ENCODE peak calls at places on chromosomes 4 and X, in five cellular contexts. Z is OCI-LY7, L is mammary epithelial cell, Q is PC-3, J is fibroblast of lung. C is an unnamed sample. For H3K4me1 and H4K20me1, the result is how much of the 10 kb centered on the place peaks cover.

GRCh38 chr4:98712607-98713006 is 54.2 kb upstream of the TSPAN5 start:
- DNase-seq in J (no peak), Z (no peak), Q (no peak), L (no peak), C (no peak)

GRCh38 chrX:150621652-150622051 is 53.2 kb downstream of the MTM1 start:
- DNase-seq in Q (no peak), Z (no peak), L (no peak), J (no peak), C (no peak)

GRCh38 chr4:41358626-41359025 is 101.9 kb downstream of the UCHL1 start:
- DNase-seq in Q (no peak), J (peak), L (no peak), Z (no peak), C (peak)

GRCh38 chr4:141635726-141636076 is 682 bp upstream of the IL15 start:
- DNase-seq in Z (no peak), Q (no peak), L (no peak), J (no peak), C (no peak)

GRCh38 chr4:988726-989721 is 2.2 kb downstream of the IDUA start:
- DNase-seq in L (no peak), Z (no peak), Q (no peak), J (no peak), C (no peak)

GRCh38 chrX:7972586-7972985 is 45.4 kb upstream of the PNPLA4 start:
- DNase-seq in J (peak), Q (no peak), L (no peak), Z (no peak), C (no peak)

GRCh38 chr4:68175562-68176155 is 46.0 kb upstream of the TMPRSS11F start:
- DNase-seq in Q (peak), L (peak), Z (peak), J (peak), C (peak)

GRCh38 chr4:72817012-72817411 is 248.0 kb upstream of the ADAMTS3 start:
- DNase-seq in Q (peak), Z (no peak), L (no peak), J (no peak), C (no peak)

GRCh38 chrX:1391370-1391706 is 575 bp downstream of the SLC25A6 start:
- DNase-seq in Z (no peak), L (no peak), Q (peak), J (no peak), C (peak)

GRCh38 chrX:18173494-18174180 is 47.0 kb downstream of the BEND2 start:
- DNase-seq in L (no peak), J (no peak), Q (no peak), Z (no peak), C (no peak)

GRCh38 chr4:14850374-14851097 is 151.7 kb upstream of the CPEB2 start:
- DNase-seq in J (no peak), Q (no peak), Z (no peak), L (no peak), C (no peak)

GRCh38 chr4:15963568-15963967 is 593 bp upstream of the FGFBP2 start:
- DNase-seq in Q (no peak), L (no peak), J (no peak), Z (no peak), C (no peak)

GRCh38 chr4:128358903-128359260 is 71.3 kb upstream of the PGRMC2 start:
- DNase-seq in J (no peak), L (no peak), Q (no peak), Z (no peak), C (no peak)

GRCh38 chr4:128357286-128357685 is 69.7 kb upstream of the PGRMC2 start:
- DNase-seq in Q (no peak), Z (no peak), J (no peak), L (no peak), C (no peak)

GRCh38 chr4:128362760-128363159 is 75.1 kb upstream of the PGRMC2 start:
- DNase-seq in Q (no peak), L (no peak), J (no peak), Z (no peak), C (no peak)

GRCh38 chr4:128358231-128358902 is 70.8 kb upstream of the PGRMC2 start:
- DNase-seq in J (peak), Q (no peak), L (no peak), Z (no peak), C (no peak)

DNA sequence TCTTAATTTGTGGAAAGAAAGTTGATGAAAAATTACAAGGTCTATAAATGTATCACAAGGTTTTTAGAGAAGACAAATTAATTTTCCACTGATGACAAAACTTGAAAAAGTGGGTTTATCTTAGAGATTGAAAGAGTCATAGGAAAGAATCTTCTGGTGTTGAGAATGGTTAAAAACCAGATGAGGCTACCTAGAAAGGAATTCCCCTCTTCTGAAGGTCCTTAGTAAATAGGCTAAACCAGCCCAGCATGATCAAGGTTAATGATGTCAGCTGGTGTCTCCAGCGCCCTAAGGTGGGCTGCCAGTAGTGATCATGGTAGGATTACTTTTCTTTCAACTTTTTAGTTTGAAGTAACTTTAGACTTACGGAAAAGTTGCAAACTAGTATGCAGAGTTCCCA is 71.8 kb upstream of the PGRMC2 start:
- DNase-seq in Z (no peak), L (no peak), J (no peak), Q (no peak), C (no peak)
- H3K4me1 ChIP-seq in Z (under half), L (under half), J (under half), Q (under half), C (under half)

DNA sequence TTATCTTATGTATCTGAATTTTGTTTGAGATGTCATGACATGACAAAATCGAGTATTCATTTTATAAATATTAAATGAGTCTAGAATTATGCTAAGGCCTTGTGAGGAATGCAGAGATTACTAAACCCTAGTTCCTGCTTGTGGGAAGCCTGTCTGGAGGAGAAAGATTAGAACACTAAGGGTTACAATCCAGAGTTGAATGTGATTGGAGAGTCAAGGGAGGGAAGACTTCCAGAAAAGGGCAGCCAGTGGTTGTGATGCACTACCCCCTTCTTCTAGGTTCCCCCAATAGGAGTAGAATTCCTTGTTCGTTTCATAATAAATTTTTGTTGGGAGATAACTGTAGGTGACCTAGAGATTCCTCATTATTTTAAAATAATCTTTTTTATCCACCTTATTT is 141.1 kb downstream of the AFF1 start:
- DNase-seq in Z (no peak), J (no peak), L (no peak), Q (no peak), C (no peak)
- H4K20me1 ChIP-seq in Z (under half), J (under half), L (under half), Q (under half), C (under half)

DNA sequence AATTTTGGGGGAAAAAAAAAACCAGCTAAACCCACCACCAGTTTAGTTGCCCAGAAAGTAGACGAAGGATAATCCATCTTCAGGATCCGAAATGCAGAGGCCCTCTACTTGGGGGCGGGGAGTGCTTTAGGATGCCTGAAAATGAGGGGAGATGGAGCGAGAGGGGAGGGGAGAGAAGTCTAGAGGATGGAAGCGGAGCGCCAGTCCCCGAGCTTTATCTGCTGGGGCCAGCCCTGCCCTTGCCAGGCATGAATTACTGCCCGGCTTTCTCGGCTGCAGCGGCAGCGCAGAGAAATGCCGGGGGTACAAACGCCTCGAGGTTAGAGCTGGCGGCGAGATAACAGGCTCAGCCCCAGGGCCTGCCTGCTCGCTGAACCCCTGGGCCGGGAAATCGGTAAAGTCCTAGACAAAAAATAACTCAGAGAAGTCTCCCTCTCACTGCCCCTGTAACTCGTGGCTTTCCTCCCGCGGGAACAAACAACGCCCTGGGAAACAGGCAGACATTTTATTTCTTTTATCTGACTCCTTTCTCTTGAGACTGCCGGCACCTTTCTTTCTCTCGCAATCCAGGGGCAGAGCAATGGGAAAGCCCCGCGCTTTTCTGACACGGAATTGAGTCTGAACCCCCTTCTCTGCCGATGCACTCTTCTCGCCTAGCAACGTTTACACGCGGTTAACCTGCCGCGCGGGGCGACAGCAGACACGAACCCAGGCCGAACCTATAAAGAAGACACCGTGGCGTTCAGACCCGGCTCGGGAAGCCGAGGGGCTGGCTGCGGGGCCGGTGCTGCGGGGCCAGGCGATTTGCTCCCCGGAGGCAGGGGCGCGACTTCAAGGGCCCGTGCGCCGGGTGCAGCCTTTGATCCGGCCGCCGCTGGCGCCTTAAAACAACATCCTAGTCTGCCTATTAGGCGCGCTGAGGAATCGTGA is 3.1 kb upstream of the MSX1 start:
- DNase-seq in Z (no peak), L (no peak), Q (peak), J (no peak), C (peak)
- H3K27ac ChIP-seq in Z (no peak), L (no peak), Q (no peak), J (no peak), C (no peak)

GRCh38 chr4:83217721-83218522 is 66.7 kb downstream of the COQ2 start:
- DNase-seq in J (no peak), L (no peak), Z (peak), Q (no peak), C (no peak)
- H3K4me1 ChIP-seq in J (under half), L (under half), Z (half or more), Q (under half), C (under half)

DNA sequence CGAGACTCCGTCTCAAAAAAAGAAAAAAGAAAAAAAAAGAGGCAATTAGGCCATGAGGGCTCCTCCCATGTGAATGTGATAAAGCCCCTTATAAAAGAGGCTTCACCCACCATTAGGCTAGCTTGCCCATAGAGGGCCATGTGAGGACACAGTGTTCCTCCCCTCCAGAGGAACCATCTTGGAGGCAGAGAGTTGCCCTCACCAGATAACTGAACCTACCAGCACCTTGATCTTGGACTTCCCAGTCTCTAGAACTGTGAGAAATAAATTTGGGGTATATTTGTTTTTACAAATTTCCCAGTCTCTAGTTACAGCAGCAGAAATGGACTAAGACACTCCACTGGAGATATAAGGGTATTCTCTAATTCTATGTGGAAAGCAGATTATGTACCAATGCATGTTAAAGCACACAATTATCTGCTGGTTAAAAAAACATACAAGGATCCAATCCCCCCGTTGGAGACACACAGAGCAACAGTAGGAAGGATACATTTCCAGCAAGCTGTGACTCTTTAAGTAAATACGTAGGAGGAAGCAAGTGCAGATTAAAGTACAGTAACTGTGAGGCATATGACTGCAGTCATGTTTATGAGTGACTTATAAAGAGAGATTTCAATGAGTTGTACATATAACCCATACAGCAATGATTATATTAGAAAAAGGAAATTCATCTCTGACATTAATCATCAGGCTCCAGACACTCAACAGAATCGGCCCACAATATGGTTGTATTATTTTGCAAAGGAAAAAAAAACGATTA is 21.4 kb downstream of the SH3RF1 start:
- DNase-seq in J (peak), Z (no peak), L (no peak), Q (peak), C (peak)
- H4K20me1 ChIP-seq in J (under half), Z (under half), L (under half), Q (under half), C (half or more)

GRCh38 chr4:30753316-30753715 is 33.1 kb downstream of the PCDH7 start:
- DNase-seq in Z (no peak), Q (peak), J (peak), L (peak), C (no peak)
- H3K27ac ChIP-seq in Z (no peak), Q (peak), J (no peak), L (peak), C (no peak)

GRCh38 chr4:28225005-28225404 is 1364.4 kb downstream of the STIM2 start:
- DNase-seq in Z (peak), J (peak), L (peak), Q (peak), C (no peak)

GRCh38 chr4:28226962-28227361 is 1366.3 kb downstream of the STIM2 start:
- DNase-seq in J (no peak), Q (no peak), Z (no peak), L (no peak), C (no peak)

GRCh38 chr4:28225689-28226353 is 1365.2 kb downstream of the STIM2 start:
- DNase-seq in Z (no peak), Q (no peak), L (peak), J (no peak), C (no peak)

GRCh38 chr4:28229092-28229491 is 1368.5 kb downstream of the STIM2 start:
- DNase-seq in J (peak), Z (no peak), Q (peak), L (peak), C (no peak)

DNA sequence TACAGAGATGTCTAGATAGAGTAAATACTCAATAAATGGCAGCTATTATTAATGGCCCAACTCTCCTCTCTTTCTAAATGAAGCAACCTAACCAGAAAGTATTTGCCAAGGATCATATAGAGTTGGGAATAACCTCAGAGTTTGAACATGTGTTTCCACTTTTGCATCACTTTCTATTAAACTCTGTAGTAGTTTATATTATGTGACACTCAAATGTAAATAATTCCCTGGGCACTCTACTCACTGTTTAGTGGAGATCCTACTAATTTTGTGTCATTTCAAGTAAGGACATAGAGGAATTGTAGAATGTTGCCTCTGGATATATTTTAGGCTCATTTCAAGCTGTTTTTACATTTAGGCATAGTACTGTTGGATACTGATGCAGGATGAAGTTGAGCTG is 1367.9 kb downstream of the STIM2 start:
- DNase-seq in Z (no peak), L (no peak), J (peak), Q (no peak), C (no peak)
- H3K4me1 ChIP-seq in Z (under half), L (under half), J (under half), Q (under half), C (under half)